ENCODE peak calls at places on chromosomes 2 and 18, in four cellular contexts. Z, X, J and V are unnamed samples.

GRCh38 chr2:237244976-237245646 is 159.4 kb downstream of the COPS8 start:
- DNase-seq in Z (no peak), X (no peak), J (no peak), V (no peak)

GRCh38 chr2:162400336-162400735 is 56.4 kb downstream of the GCA start:
- DNase-seq in Z (no peak), X (no peak), J (no peak), V (no peak)

GRCh38 chr2:229044581-229044980 is 226.5 kb downstream of the PID1 start:
- DNase-seq in Z (no peak), X (no peak), J (no peak), V (no peak)

GRCh38 chr18:65750421-65751144 is at the start of gene CDH7:
- DNase-seq in Z (no peak), X (no peak), J (no peak), V (no peak)

GRCh38 chr2:23689131-23689700 is 237.7 kb downstream of the ATAD2B start:
- DNase-seq in Z (no peak), X (no peak), J (no peak), V (no peak)

GRCh38 chr2:127086800-127087737 is 19.9 kb downstream of the BIN1 start:
- DNase-seq in Z (peak; percentile 68), X (no peak), J (peak; percentile 81), V (no peak)

GRCh38 chr18:56815926-56816325 is 164.8 kb downstream of the WDR7 start:
- DNase-seq in Z (no peak), X (peak; percentile 48), J (no peak), V (peak; percentile 82)

GRCh38 chr2:24613154-24613814 is 122.2 kb downstream of the NCOA1 start:
- DNase-seq in Z (no peak), X (peak; percentile 54), J (peak; percentile 32), V (no peak)

GRCh38 chr2:95278637-95279225 is 4.5 kb downstream of the PROM2 start:
- DNase-seq in Z (no peak), X (no peak), J (no peak), V (no peak)

GRCh38 chr2:11863513-11864328 is 117.3 kb downstream of the LPIN1 start:
- DNase-seq in Z (peak; percentile 90), X (peak; percentile 86), J (no peak), V (peak; percentile 73)

GRCh38 chr2:172079838-172080640 is 5.3 kb upstream of the DLX1 start:
- DNase-seq in Z (no peak), X (no peak), J (no peak), V (no peak)

GRCh38 chr2:27956895-27957294 is 66.4 kb downstream of the BABAM2 start:
- DNase-seq in Z (no peak), X (no peak), J (no peak), V (no peak)

GRCh38 chr2:74566423-74567085 is 12.0 kb downstream of the DOK1 start:
- DNase-seq in Z (no peak), X (no peak), J (no peak), V (no peak)

GRCh38 chr2:165877565-165878550 is 75.7 kb downstream of the TTC21B start:
- DNase-seq in Z (no peak), X (no peak), J (peak; percentile 30), V (no peak)

GRCh38 chr18:59502899-59503245 is 143.8 kb upstream of the LMAN1 start:
- DNase-seq in Z (no peak), X (no peak), J (no peak), V (no peak)

GRCh38 chr2:74486141-74486540 is 3.3 kb downstream of the TTC31 start:
- DNase-seq in Z (no peak), X (peak; percentile 79), J (no peak), V (no peak)

GRCh38 chr2:72236445-72237067 is 88.9 kb upstream of the CYP26B1 start:
- DNase-seq in Z (no peak), X (no peak), J (no peak), V (no peak)

GRCh38 chr2:6080837-6081541 is 388.8 kb downstream of the SOX11 start:
- DNase-seq in Z (no peak), X (no peak), J (no peak), V (no peak)

GRCh38 chr18:22827216-22827615 is 105.9 kb upstream of the RBBP8 start:
- DNase-seq in Z (no peak), X (no peak), J (no peak), V (no peak)

GRCh38 chr2:8653485-8653884 is 28.4 kb upstream of the ID2 start:
- DNase-seq in Z (no peak), X (peak; percentile 36), J (no peak), V (no peak)

GRCh38 chr2:50791271-50791670 is 240.7 kb downstream of the NRXN1 start:
- DNase-seq in Z (no peak), X (no peak), J (no peak), V (no peak)

GRCh38 chr2:3488768-3489448 is 30.4 kb downstream of the ADI1 start:
- DNase-seq in Z (peak; percentile 46), X (no peak), J (no peak), V (no peak)

GRCh38 chr2:17257194-17257909 is 260.9 kb downstream of the RAD51AP2 start:
- DNase-seq in Z (no peak), X (no peak), J (no peak), V (no peak)

GRCh38 chr2:187917535-187917934 is 363.3 kb upstream of the TFPI start:
- DNase-seq in Z (no peak), X (no peak), J (no peak), V (no peak)

GRCh38 chr2:108297436-108298141 is 8.9 kb downstream of the SULT1C2 start:
- DNase-seq in Z (no peak), X (no peak), J (no peak), V (peak; percentile 28)

GRCh38 chr18:54327818-54328217 is 29.8 kb downstream of the STARD6 start:
- DNase-seq in Z (no peak), X (no peak), J (no peak), V (no peak)

DNA sequence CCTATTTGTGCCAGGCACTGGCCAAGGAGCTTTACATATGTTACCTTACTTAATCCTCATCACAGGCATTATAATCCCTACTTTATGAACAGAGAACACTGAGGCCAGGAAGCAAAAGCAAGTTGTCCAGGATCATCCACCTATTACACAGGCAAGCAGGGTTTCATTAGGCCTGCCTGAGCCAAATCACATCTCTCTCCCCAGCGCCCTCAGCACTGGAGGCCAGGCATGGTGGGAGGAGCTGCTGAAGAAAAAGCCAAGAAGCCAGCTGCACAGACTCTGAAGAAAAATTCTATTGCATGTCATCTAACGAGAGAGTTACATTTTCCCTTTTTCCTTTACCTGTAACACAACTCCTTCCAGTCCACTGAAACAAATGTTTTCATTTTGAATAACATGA is 138.8 kb upstream of the ITGB6 start:
- DNase-seq in Z (no peak), X (no peak), J (no peak), V (no peak)
- TF ChIP-seq CHD4 in Z (no peak), X (no peak), J (no peak), V (no peak)

GRCh38 chr2:10022464-10022863 is 20.9 kb upstream of the KLF11 start:
- DNase-seq in Z (no peak), X (no peak), J (no peak), V (no peak)
- TF ChIP-seq MYC in Z (no peak), X (no peak), J (no peak), V (no peak)

DNA sequence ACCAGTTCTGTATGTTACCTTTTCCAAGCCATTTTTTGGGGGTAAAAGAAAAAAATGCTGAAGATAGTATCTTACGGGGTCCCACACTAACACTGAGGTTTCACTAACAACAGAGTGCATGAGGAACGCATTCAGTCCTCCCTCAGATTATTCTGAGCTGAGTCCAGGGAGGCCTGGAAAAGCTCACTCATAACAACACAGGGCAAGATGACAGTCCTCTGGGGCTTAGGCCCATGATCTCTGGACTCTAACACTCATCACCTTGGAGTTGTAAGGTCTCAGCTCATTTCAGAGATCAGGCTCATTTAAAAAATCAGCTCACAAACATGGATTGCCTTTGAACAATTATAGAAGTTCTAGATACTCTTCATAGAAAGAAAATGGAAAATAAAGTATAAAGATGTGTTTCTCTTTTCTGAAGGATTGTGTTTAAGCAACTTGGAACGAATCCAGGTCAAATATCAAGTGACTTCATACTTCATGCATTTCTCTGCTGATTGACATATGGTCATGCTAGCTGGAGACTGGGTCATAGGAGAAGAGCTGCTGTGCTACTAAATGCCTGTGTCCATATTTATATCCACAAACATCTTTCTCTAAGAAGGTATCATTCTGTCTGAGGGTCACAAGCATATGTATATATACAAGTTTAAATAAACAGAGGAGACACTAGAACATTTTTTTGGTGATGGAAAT is 265.8 kb downstream of the ALK start:
- DNase-seq in Z (no peak), X (no peak), J (no peak), V (no peak)
- TF ChIP-seq JUNB in Z (no peak), X (no peak), J (no peak), V (no peak)

GRCh38 chr2:1638281-1638860 is 105.9 kb downstream of the PXDN start:
- DNase-seq in Z (no peak), X (no peak), J (no peak), V (no peak)
- TF ChIP-seq CHD4 in Z (no peak), X (no peak), J (no peak), V (no peak)

DNA sequence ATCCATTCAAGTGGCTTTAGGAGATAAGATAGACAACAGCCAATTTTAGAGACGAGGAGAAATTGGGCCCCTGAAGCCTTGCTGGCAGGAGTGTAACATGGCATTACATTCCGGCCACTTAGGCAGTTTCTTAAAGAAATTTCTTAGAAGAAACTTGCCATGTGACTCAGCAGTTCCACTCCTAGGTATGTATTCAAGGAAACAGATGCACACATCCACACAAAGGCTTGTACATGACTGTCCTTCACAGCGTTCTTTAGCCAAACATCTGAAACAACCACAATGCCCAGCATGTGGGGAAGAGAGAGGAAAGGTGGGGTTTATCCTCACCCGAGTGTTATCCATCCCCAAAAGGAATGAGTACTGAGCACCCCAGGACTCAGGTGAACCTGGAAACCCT is 107.1 kb downstream of the NFATC1 start:
- DNase-seq in Z (peak; percentile 8), X (no peak), J (no peak), V (no peak)
- TF ChIP-seq MYC in Z (no peak), X (no peak), J (no peak), V (no peak)

GRCh38 chr2:40485319-40485718 is 33.4 kb upstream of the SLC8A1 start:
- DNase-seq in Z (no peak), X (no peak), J (no peak), V (no peak)

GRCh38 chr2:40489678-40489960 is 37.7 kb upstream of the SLC8A1 start:
- DNase-seq in Z (no peak), X (no peak), J (no peak), V (no peak)

GRCh38 chr2:40488101-40488598 is 36.3 kb upstream of the SLC8A1 start:
- DNase-seq in Z (no peak), X (peak; percentile 33), J (no peak), V (peak; percentile 18)

GRCh38 chr2:40487592-40487991 is 35.7 kb upstream of the SLC8A1 start:
- DNase-seq in Z (no peak), X (no peak), J (no peak), V (no peak)

DNA sequence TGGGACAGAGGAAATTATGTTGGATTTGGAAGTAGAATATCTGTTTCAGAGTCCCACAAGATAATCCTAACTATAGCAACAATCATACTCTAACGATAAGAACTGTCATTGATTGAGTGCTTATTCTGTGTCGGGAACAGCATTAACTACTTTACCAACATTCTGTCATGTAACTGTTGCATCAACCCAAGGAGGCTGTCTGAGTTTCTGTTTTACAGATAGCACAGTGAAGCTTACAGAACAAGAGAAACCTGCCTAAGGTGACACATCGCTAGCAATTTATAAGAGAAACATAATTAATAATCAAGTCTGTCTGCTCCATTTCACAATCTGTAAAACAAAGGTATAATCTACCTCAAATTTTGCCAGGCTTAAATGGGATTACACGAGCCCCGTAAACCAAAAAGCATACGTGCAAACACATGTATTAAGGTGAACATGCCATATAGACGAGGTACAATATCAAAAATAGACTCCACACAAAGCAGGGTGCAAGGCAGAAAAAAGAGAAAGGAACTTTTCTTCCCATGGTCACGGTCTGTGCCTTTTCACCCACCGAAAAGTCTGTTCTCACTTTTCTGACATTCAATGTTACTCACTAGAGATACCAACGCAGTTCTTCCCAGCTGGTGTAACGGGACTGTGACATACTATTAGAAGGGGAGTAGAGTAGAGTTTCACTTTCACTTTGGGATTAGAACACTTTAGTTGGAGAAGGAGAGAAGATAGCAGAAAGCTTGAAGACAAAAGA is 37.2 kb upstream of the SLC8A1 start:
- DNase-seq in Z (no peak), X (no peak), J (no peak), V (no peak)
- TF ChIP-seq JUNB in Z (no peak), X (no peak), J (no peak), V (no peak)